ENCODE peak calls at places on chromosomes 1 and 21, in six cellular contexts. Y is KBM-7; G is type B pancreatic cell; Q is activated CD4-positive, alpha-beta T cell treated with anti-CD3 and anti-CD28 coated beads for 48 hours; J is hypothalamus; D is LoVo. A is an unnamed sample.

GRCh38 chr1:3463891-3464648 is 9.6 kb downstream of the ARHGEF16 start:
- DNase-seq in G (no peak), J (no peak), Q (no peak), D (no peak), Y (no peak), A (peak; percentile 80)

GRCh38 chr1:209626633-209627348 is 25.4 kb downstream of the LAMB3 start:
- DNase-seq in Y (no peak), J (no peak), Q (no peak), D (no peak), G (no peak), A (no peak)

GRCh38 chr1:245079021-245079609 is 75.7 kb upstream of the KIF26B start:
- DNase-seq in J (no peak), Q (no peak), Y (peak; percentile 65), D (peak; percentile 8), G (no peak), A (no peak)

GRCh38 chr1:30947212-30947611 is 38.7 kb upstream of the SDC3 start:
- DNase-seq in Y (no peak), D (no peak), Q (no peak), G (no peak), J (no peak), A (no peak)

GRCh38 chr1:25505706-25506385 is 37.6 kb upstream of the LDLRAP1 start:
- DNase-seq in J (no peak), D (no peak), Q (no peak), G (no peak), Y (peak; percentile 24), A (no peak)

GRCh38 chr1:77983997-77984355 is 5.1 kb upstream of the FUBP1 start:
- DNase-seq in Y (no peak), G (no peak), D (no peak), Q (no peak), J (no peak), A (no peak)

GRCh38 chr1:225652726-225653462 is at the start of gene ENAH:
- DNase-seq in G (peak; percentile 88), J (peak; percentile 83), Y (peak; percentile 30), D (peak; percentile 82), Q (peak; percentile 50), A (peak; percentile 95)

GRCh38 chr1:93842750-93843500 is 36.1 kb downstream of the DNTTIP2 start:
- DNase-seq in G (no peak), D (no peak), Q (no peak), Y (no peak), J (no peak), A (no peak)

GRCh38 chr1:23169727-23170335 is 1.2 kb upstream of the LUZP1 start:
- DNase-seq in D (no peak), J (peak; percentile 18), G (no peak), Q (peak; percentile 45), Y (peak; percentile 96), A (peak; percentile 60)

GRCh38 chr1:90710579-90711536 is 6.2 kb downstream of the BARHL2 start:
- DNase-seq in G (no peak), J (no peak), D (no peak), Y (no peak), Q (no peak), A (no peak)

GRCh38 chr21:32140212-32141008 is 138.4 kb downstream of the MIS18A start:
- DNase-seq in Q (no peak), D (no peak), Y (no peak), J (no peak), G (no peak), A (no peak)